ENCODE peak calls at places on chromosomes 6 and 20, in five cellular contexts. I is endothelial cell of umbilical vein, T is K562, G is GM23338, A is stomach. H is an unnamed sample.

GRCh38 chr6:144150673-144151009 is 324 bp downstream of the STX11 start:
- DNase-seq in I (peak), A (no peak), G (peak), T (peak), H (no peak)

GRCh38 chr6:127352519-127352918 is 9.1 kb upstream of the ECHDC1 start:
- DNase-seq in G (no peak), I (no peak), T (no peak), A (no peak), H (no peak)

GRCh38 chr6:71349395-71349794 is 60.8 kb downstream of the OGFRL1 start:
- DNase-seq in G (peak), T (no peak), A (no peak), I (peak), H (no peak)

GRCh38 chr6:166586424-166587156 is at the start of gene RAMACL:
- DNase-seq in I (no peak), G (peak), T (peak), A (peak), H (no peak)

GRCh38 chr6:135114355-135115145 is 59.9 kb upstream of the HBS1L start:
- DNase-seq in I (no peak), T (no peak), A (no peak), G (no peak), H (no peak)

GRCh38 chr6:50025258-50025657 is 3.5 kb upstream of the DEFB110 start:
- DNase-seq in T (no peak), G (no peak), I (no peak), A (no peak), H (no peak)

GRCh38 chr6:27422651-27423332 is 34.2 kb downstream of the ZNF391 start:
- DNase-seq in A (no peak), T (no peak), I (no peak), G (peak), H (no peak)

GRCh38 chr20:54362283-54362682 is 113.1 kb upstream of the DOK5 start:
- DNase-seq in I (no peak), A (no peak), T (no peak), G (peak), H (no peak)

GRCh38 chr20:57481281-57481711 is 43.6 kb downstream of the CTCFL start:
- DNase-seq in T (no peak), A (no peak), I (no peak), G (no peak), H (no peak)

GRCh38 chr20:61549865-61550264 is 297.8 kb downstream of the CDH4 start:
- DNase-seq in I (no peak), G (no peak), A (no peak), T (no peak), H (no peak)

GRCh38 chr6:56914791-56915658 is 39.9 kb upstream of the BEND6 start:
- DNase-seq in T (peak), A (no peak), G (no peak), I (no peak), H (peak)

GRCh38 chr20:48198951-48199431 is 413.7 kb upstream of the SULF2 start:
- DNase-seq in G (no peak), I (no peak), A (no peak), T (no peak), H (no peak)

GRCh38 chr20:23305098-23305497 is 45.5 kb upstream of the NXT1 start:
- DNase-seq in G (no peak), T (no peak), I (no peak), A (no peak), H (no peak)

GRCh38 chr6:38871745-38872568 is 156.8 kb downstream of the DNAH8 start:
- DNase-seq in G (peak), A (peak), I (peak), T (peak), H (peak)

GRCh38 chr6:27237089-27237723 is 10.3 kb upstream of the PRSS16 start:
- DNase-seq in G (peak), I (peak), T (peak), A (no peak), H (peak)

GRCh38 chr6:22886881-22887581 is 317.7 kb downstream of the HDGFL1 start:
- DNase-seq in I (no peak), T (no peak), G (no peak), A (no peak), H (no peak)

GRCh38 chr20:44910690-44911262 is 916 bp downstream of the PABPC1L start:
- DNase-seq in A (no peak), T (peak), G (peak), I (no peak), H (no peak)

DNA sequence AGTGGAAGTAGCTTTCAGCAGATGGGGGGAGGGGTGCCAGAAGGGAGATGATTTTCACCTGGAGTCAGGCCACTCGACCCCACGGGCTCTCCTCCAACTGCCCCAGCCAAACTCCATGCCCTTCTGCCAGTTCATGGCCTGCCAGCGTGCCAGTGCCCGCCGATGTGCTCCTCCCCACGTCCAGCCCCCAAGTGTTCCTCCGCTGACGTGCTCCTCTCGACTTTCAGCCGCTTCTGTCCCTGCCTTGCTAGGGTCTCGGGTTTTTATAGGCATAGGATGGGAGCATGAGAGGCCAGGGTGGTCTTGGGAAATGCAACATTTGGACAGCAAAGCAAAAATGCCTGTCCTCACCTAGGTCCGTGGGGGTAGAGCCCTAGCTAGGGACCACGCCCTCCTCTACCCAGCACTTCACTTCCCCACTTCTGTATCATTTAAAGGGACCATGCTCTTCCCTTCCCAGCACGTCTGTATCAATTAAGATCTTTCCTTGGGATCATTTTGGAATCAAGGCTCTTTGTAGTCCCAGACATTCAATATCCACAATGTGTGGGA is 54.4 kb downstream of the PRND start:
- DNase-seq in G (no peak), I (no peak), A (no peak), T (no peak), H (no peak)
- H3K4me3 ChIP-seq in G (no peak), I (no peak), A (no peak), T (no peak), H (no peak)

DNA sequence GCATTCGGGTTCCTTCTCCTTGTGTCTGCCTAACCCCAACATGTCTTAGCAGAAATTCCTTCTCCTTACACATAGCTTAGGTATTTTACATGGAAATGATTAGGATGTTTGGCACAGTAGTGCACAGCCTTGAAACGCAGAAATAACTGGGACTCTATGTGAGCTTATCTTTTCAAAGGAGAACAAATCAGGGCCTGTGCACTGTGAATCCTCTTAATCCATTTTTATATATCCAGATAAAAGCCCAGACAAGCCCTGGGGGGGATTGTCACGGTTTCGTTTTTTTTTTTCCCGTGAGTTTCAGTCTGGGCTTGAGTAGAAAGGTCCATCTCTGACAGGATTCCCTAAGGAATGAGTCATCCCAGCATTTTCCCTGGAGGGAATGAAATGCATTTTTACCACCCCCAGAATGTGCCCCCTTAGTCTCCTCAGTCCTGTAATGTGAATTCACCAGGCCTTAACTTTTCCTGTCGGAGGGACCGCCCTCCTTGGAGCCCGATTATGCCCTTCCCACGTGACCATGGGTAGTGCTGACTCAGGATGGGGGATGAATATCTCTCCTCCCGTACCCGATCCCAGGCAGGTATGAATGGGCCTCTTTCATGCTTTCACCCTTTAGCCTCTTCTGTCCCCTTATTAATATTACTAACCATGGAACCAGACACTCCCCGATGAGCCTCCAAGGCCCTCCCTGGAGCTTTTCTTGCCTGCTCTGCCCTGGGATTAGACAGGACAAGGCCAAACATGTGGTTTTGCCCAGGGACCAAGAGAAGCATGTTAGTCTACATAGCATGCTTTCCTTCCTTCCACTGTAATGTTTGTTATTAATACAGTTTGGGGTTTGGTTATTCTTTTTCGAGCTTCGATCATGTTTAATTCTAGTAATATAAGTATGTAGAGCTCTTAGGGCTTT is 23.9 kb upstream of the NAA20 start:
- DNase-seq in A (no peak), T (peak), G (peak), I (peak), H (no peak)
- TF ChIP-seq POLR2AphosphoS5 in A (no peak), T (no peak), G (no peak), I (peak), H (no peak)

DNA sequence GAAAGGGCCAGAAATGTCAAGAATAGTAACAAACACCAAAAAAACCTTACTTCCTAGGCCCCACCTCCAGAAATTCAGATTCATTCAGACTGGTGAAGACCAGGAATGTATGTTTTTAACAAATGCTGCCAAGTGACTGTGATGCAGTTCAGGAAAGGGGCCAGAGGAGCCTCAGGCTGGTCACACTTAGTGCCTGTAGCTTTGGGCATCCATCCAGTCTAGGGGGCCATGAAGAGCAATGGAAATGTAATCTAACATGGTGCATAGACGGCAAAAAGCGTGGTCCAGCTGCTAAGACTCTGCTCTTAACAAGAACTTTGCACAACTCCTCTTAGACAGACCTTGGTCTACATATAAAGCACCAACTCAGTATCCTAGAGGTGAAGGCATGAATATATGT is 7.1 kb downstream of the GJA1 start:
- DNase-seq in G (peak), A (no peak), T (no peak), I (peak), H (no peak)
- H3K27ac ChIP-seq in G (peak), A (no peak), T (no peak), I (peak), H (no peak)

GRCh38 chr20:25865715-25866656 is 169.3 kb upstream of the ZNF337 start:
- DNase-seq in I (peak), T (peak), A (peak), G (peak), H (peak)
- H3K4me3 ChIP-seq in I (no peak), T (no peak), A (peak), G (peak), H (peak)

GRCh38 chr6:109297719-109298118 is 84.5 kb downstream of the CD164 start:
- DNase-seq in A (no peak), T (peak), I (no peak), G (no peak), H (no peak)

GRCh38 chr6:109296971-109297372 is 85.3 kb downstream of the CD164 start:
- DNase-seq in T (peak), I (no peak), G (no peak), A (no peak), H (no peak)

GRCh38 chr6:109295766-109296156 is 86.5 kb downstream of the CD164 start:
- DNase-seq in A (no peak), G (no peak), I (no peak), T (no peak), H (no peak)

GRCh38 chr6:109295109-109295765 is 87.0 kb downstream of the CD164 start:
- DNase-seq in A (no peak), I (no peak), G (no peak), T (peak), H (no peak)

DNA sequence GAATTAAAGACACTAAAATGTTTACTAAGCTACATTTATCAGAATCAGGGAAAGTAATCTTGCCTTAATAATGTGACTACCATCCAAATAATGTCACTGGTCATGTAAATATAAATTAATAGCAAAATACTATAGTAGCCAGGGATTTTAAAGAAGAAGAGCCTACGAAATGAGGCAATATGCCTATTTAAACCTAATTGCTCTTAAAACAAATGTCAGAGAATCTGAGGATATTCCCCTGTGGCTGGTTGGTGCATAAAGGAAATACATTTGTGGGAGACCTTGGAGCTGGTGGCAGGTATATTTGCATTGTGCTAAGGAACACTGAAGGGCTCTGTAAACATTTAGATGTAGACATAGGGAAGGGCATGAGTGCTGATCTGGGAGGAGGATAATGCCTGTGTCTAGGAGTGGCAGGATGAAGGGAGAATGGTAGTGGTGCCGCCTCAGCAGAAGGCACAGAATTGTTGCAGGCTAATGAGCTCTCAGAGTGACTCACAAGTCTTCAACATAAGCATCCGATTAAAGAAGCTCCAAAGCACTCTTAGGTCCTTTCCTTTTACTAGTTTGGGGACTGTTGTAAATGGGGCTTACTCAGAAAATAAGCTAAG is 85.9 kb downstream of the CD164 start:
- DNase-seq in T (no peak), I (no peak), G (no peak), A (peak), H (no peak)
- TF ChIP-seq POLR2AphosphoS5 in T (no peak), I (no peak), G (no peak), A (peak), H (no peak)

DNA sequence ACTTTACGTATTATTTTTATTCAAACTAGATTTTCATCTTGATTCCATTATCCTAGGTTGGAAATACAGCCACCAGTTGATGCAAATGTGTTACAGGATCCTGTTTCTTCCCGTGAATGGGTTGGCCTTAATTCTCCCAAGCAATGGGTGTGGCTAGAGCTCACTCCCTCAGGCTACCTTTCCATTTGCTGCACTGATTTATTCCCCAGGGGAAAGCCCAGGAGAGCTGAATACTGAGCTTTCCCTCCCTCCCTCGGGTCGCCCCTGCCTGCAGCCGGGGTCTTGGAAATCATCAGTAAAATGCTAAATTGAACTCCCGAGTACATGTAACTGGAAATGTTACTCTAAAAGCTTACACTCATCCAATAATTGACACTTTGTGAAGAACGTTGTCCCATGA is 9.9 kb downstream of the SMOC2 start:
- DNase-seq in I (no peak), T (no peak), A (no peak), G (peak), H (peak)
- H3K27ac ChIP-seq in I (no peak), T (no peak), A (no peak), G (no peak), H (no peak)

DNA sequence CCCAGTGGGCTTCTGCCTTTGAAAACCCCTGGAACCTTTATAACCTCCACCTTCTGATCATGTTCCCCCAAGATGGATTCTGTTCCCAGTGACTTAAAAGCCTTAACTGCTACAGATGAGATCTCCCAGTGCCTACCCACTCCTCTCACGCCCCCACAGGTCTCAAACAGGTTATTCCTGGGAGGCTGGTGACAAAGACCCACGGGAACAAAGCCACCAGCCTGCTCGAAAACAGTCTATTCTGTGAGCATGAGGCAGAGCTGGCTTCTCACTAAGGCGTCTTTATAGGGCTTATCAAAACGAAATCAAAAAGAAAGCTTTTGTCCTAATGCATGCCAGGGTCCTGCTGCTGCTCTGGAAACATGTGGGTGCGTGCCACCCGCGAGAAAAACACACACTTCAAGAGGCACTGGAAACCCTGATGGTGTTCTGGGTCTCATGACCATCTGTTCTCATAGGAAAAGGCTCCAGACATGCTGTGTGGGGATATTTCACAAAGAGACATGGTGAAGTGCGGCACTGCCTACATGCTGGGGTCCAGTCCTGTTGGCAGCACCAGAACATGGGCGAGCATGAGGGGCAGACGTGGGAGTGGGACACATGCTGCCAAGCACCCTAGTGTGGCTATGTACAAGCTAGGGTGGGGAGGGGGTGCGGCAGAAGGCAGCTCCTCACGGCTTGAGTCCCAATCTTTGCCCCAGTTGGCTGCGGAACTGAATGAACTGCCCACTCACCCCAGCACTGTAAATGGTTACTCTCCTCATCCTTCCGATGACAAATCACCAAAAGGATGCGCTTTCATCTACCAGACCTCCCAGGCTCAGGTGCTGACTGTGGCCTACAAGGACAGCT is 2.1 kb downstream of the FKBP1A start:
- DNase-seq in A (no peak), G (no peak), T (no peak), I (peak), H (no peak)
- H3K4me3 ChIP-seq in A (peak), G (peak), T (peak), I (peak), H (peak)

H was measured in SK-N-MC.